ENCODE peak calls at places on chromosomes 1 and 21, in four cellular contexts. D is SK-N-SH, M is OCI-LY7, K is HCT116. C is an unnamed sample. For H3K9me2, the result is how much of the 10 kb centered on the place peaks cover.

GRCh38 chr1:191174298-191174697 is 696.6 kb upstream of the BRINP3 start:
- DNase-seq in D (no peak), M (peak), K (no peak), C (peak)

GRCh38 chr21:28445081-28445830 is 547.4 kb downstream of the LTN1 start:
- DNase-seq in D (no peak), M (no peak), K (no peak), C (no peak)

GRCh38 chr1:22611530-22611947 is 24.9 kb upstream of the C1QA start:
- DNase-seq in D (no peak), M (peak), K (no peak), C (peak)

GRCh38 chr1:66286307-66286706 is 247.6 kb upstream of the SGIP1 start:
- DNase-seq in D (no peak), M (no peak), K (no peak), C (no peak)

GRCh38 chr1:85427358-85427757 is 37.6 kb downstream of the DDAH1 start:
- DNase-seq in D (no peak), M (no peak), K (no peak), C (no peak)

GRCh38 chr1:94418664-94419655 is 771 bp downstream of the ABCD3 start:
- DNase-seq in D (peak), M (peak), K (no peak), C (peak)

GRCh38 chr1:209305221-209305954 is 278.1 kb upstream of the CAMK1G start:
- DNase-seq in D (no peak), M (no peak), K (no peak), C (no peak)

GRCh38 chr1:20346433-20346832 is 55.8 kb downstream of the VWA5B1 start:
- DNase-seq in D (no peak), M (no peak), K (no peak), C (no peak)

GRCh38 chr1:153957744-153958110 is 685 bp downstream of the CRTC2 start:
- DNase-seq in D (no peak), M (peak), K (no peak), C (peak)

GRCh38 chr1:150995896-150996295 is 10.8 kb downstream of the MINDY1 start:
- DNase-seq in D (peak), M (no peak), K (no peak), C (peak)

GRCh38 chr1:219398815-219399396 is 214.0 kb downstream of the ZC3H11B start:
- DNase-seq in D (no peak), M (no peak), K (no peak), C (no peak)

GRCh38 chr1:6477039-6477820 is 11.3 kb upstream of the TNFRSF25 start:
- DNase-seq in D (no peak), M (no peak), K (no peak), C (no peak)

GRCh38 chr21:43333301-43334062 is 93.4 kb downstream of the SIK1 start:
- DNase-seq in D (no peak), M (no peak), K (no peak), C (peak)

GRCh38 chr1:2322065-2322571 is 69.2 kb downstream of the MORN1 start:
- DNase-seq in D (no peak), M (no peak), K (no peak), C (peak)

GRCh38 chr1:175150596-175151319 is 41.8 kb downstream of the KIAA0040 start:
- DNase-seq in D (no peak), M (no peak), K (no peak), C (peak)

GRCh38 chr1:230058619-230059018 is 8.4 kb upstream of the GALNT2 start:
- DNase-seq in D (no peak), M (no peak), K (no peak), C (no peak)

GRCh38 chr1:10677508-10678364 is 118.7 kb downstream of the CASZ1 start:
- DNase-seq in D (no peak), M (no peak), K (no peak), C (peak)

GRCh38 chr1:174426153-174426552 is 21.6 kb upstream of the GPR52 start:
- DNase-seq in D (no peak), M (no peak), K (no peak), C (no peak)

GRCh38 chr1:26468911-26469310 is 3.3 kb upstream of the HMGN2 start:
- DNase-seq in D (no peak), M (no peak), K (no peak), C (no peak)

GRCh38 chr1:176789571-176790090 is 326.7 kb downstream of the PAPPA2 start:
- DNase-seq in D (no peak), M (no peak), K (no peak), C (no peak)
- TF ChIP-seq EZH2phosphoT487 in D (no peak), M (no peak), K (no peak), C (no peak)

GRCh38 chr1:59125154-59125553 is 171.7 kb upstream of the FGGY start:
- DNase-seq in D (no peak), M (no peak), K (no peak), C (no peak)
- H3K9me2 ChIP-seq in D (under half), M (under half), K (under half), C (under half)

GRCh38 chr1:63677497-63677896 is 84.3 kb downstream of the PGM1 start:
- DNase-seq in D (no peak), M (no peak), K (no peak), C (no peak)

GRCh38 chr1:63671514-63671913 is 78.3 kb downstream of the PGM1 start:
- DNase-seq in D (no peak), M (no peak), K (no peak), C (no peak)

GRCh38 chr1:63678200-63678599 is 85.0 kb downstream of the PGM1 start:
- DNase-seq in D (no peak), M (no peak), K (no peak), C (no peak)

GRCh38 chr1:63674865-63675815 is 81.9 kb downstream of the PGM1 start:
- DNase-seq in D (peak), M (no peak), K (no peak), C (no peak)

DNA sequence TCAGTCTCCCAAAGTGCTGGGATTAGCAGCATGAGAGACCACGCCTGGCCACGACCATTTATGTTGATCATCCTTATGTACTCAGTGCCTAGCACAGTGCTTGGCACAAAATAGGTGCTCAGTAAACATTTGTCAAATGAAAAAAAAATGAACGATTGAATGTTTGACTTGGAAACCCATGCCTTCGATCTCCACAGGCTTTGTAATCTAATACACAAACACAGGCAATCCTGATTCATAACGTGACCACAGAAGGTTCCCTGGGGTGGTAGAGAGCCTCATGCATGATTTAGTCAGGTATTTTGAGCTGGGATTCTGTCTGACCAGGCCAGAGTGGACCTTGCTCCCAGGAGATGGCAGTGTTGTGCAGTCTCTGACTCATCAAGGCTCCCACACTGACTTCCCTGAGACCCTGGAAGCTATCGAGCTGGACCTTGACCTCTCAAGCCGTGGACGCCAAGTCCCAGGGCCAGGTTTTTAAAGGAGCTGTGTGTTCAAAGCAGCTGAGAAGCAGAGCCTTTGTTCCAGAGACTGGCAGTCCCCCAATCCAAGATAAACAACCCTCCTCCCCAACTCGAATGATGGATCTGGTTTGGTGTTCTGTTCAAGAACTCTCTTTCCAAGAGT is 81.1 kb downstream of the PGM1 start:
- DNase-seq in D (peak), M (peak), K (peak), C (peak)
- TF ChIP-seq EZH2phosphoT487 in D (no peak), M (no peak), K (no peak), C (no peak)

DNA sequence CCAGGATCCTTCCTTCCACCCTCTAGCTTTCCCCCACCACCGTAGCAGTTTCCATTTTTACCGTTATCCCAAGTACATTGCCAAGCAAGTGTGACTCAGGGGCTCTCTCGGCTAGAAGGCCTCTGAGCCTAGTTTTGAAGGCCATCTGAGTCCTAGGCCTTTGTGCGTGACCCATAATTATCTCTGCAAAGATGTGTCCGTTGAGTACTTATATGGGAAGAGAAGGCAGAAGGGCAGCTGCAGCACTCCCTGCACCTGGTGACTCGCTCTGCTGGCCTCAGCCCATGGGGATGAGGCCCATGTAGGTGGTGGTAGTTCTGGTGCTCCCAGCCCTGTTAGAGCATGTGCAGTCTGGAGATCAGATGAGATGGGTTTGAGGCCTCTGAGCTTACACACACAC is 181.9 kb downstream of the ROR1 start:
- DNase-seq in D (no peak), M (no peak), K (no peak), C (no peak)
- H3K9me2 ChIP-seq in D (under half), M (under half), K (under half), C (under half)

GRCh38 chr1:55388960-55389359 is 173.8 kb upstream of the USP24 start:
- DNase-seq in D (no peak), M (no peak), K (no peak), C (no peak)
- TF ChIP-seq EZH2phosphoT487 in D (no peak), M (no peak), K (no peak), C (no peak)

GRCh38 chr1:91712981-91713841 is 172.7 kb downstream of the TGFBR3 start:
- DNase-seq in D (no peak), M (no peak), K (no peak), C (peak)

GRCh38 chr1:91710261-91710660 is 175.7 kb downstream of the TGFBR3 start:
- DNase-seq in D (no peak), M (no peak), K (no peak), C (no peak)

GRCh38 chr1:91708691-91709090 is 177.3 kb downstream of the TGFBR3 start:
- DNase-seq in D (no peak), M (no peak), K (no peak), C (no peak)

GRCh38 chr1:91712393-91712792 is 173.6 kb downstream of the TGFBR3 start:
- DNase-seq in D (no peak), M (no peak), K (no peak), C (no peak)

GRCh38 chr1:91711504-91712247 is 174.3 kb downstream of the TGFBR3 start:
- DNase-seq in D (no peak), M (no peak), K (no peak), C (no peak)
- H3K9me2 ChIP-seq in D (under half), M (under half), K (under half), C (under half)

GRCh38 chr1:235712812-235713211 is 63.2 kb upstream of the GNG4 start:
- DNase-seq in D (no peak), M (no peak), K (no peak), C (no peak)
- TF ChIP-seq EZH2phosphoT487 in D (no peak), M (no peak), K (no peak), C (no peak)

DNA sequence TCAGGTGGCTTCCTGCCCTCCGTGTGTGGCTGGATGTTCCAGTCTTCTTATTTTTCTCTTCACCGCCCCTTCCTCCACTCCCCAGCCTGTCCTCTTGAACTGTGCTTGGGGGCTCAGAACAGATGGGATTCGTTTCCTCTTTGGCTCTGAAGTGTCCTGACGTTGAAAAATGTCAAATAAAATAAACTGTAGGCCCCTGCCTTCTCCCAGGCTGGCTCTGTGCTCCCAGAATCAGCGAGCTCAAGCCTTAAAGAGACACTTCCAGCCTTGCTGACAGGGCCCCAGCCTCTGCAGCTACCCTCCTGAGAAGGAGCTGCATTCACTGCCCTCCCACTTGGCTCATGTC is 104.2 kb upstream of the IPO9 start:
- DNase-seq in D (no peak), M (no peak), K (no peak), C (no peak)
- H3K9me2 ChIP-seq in D (under half), M (under half), K (under half), C (under half)

GRCh38 chr1:159172599-159173291 is 1.3 kb downstream of the CADM3 start:
- DNase-seq in D (peak), M (no peak), K (no peak), C (peak)
- TF ChIP-seq EZH2phosphoT487 in D (no peak), M (no peak), K (no peak), C (no peak)

DNA sequence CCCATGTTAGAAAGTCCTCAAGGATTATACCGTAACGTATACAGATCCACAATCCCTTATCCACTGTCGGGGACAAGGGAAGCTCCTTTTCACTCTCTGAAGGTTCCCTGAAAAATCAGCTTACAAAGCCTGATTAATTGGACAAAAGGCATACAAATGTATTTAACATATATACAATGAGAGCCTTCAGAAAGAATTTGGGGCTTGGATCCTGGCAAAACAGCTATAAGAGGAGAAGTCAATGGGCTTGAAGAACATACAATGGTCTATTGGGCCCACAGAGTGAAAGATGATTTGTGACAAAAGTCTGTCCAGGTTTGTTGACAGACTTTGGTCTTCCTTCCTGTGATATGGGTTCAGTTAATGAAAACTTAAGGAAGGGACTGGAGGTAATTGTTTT is 10.7 kb downstream of the TACSTD2 start:
- DNase-seq in D (no peak), M (no peak), K (no peak), C (peak)
- H3K9me2 ChIP-seq in D (under half), M (under half), K (under half), C (under half)